ENCODE peak calls at places on chromosomes 12 and 14, in seven cellular contexts. I, X, A, U, O, L and M are unnamed samples.

GRCh38 chr12:52145228-52145940 is 46.4 kb downstream of the KRT80 start:
- DNase-seq in I (no peak), X (no peak), A (no peak), U (no peak), O (no peak), L (no peak), M (no peak)

GRCh38 chr12:92989715-92990484 is 60.8 kb upstream of the EEA1 start:
- DNase-seq in I (no peak), X (no peak), A (no peak), U (no peak), O (no peak), L (no peak), M (no peak)

GRCh38 chr14:102939820-102940561 is 17.5 kb downstream of the AMN start:
- DNase-seq in I (no peak), X (no peak), A (no peak), U (no peak), O (no peak), L (no peak), M (peak)

GRCh38 chr12:118714051-118714460 is 267.3 kb upstream of the SRRM4 start:
- DNase-seq in I (peak), X (no peak), A (peak), U (no peak), O (no peak), L (peak), M (peak)

GRCh38 chr12:78406776-78407335 is 457.7 kb upstream of the SYT1 start:
- DNase-seq in I (no peak), X (peak), A (peak), U (no peak), O (no peak), L (no peak), M (no peak)

GRCh38 chr14:77181124-77181602 is 435 bp upstream of the TMEM63C start:
- DNase-seq in I (no peak), X (no peak), A (no peak), U (no peak), O (no peak), L (no peak), M (no peak)

GRCh38 chr12:79769189-79769859 is 78.6 kb upstream of the PAWR start:
- DNase-seq in I (no peak), X (no peak), A (no peak), U (no peak), O (no peak), L (no peak), M (no peak)

GRCh38 chr12:65695077-65695865 is 129.0 kb upstream of the HMGA2 start:
- DNase-seq in I (no peak), X (peak), A (no peak), U (no peak), O (no peak), L (no peak), M (peak)